ENCODE peak calls at places on chromosomes 1 and 21, in ten cellular contexts. Z is NAMALWA; O is AG08395; I is OCI-LY7; K is CD4-positive, alpha-beta T cell; G is fibroblast of the aortic adventitia; L is activated naive CD4-positive, alpha-beta T cell; S is HT1080; Q is NCI-H1105; D is activated CD8-positive, alpha-beta memory T cell treated with anti-CD3 and anti-CD28 coated beads, Interleukin-2, amount 10 ng/mL, durations not matched to agents 7 days and 5 days. M is an unnamed sample.

GRCh38 chr1:210232524-210233215 is at the start of gene SERTAD4:
- DNase-seq in Q (peak; percentile 55), L (no peak), O (no peak), D (no peak), G (peak; percentile 23), S (peak; percentile 42), K (no peak), Z (no peak), I (no peak), M (no peak)

GRCh38 chr1:6907201-6907600 is 121.9 kb downstream of the CAMTA1 start:
- DNase-seq in G (no peak), I (no peak), Q (no peak), S (no peak), L (no peak), K (no peak), D (no peak), O (no peak), Z (no peak), M (no peak)

GRCh38 chr1:117161887-117162286 is 40.3 kb upstream of the TRIM45 start:
- DNase-seq in D (no peak), I (no peak), Z (no peak), S (no peak), G (no peak), O (no peak), K (no peak), L (no peak), Q (no peak), M (no peak)

GRCh38 chr1:207298186-207298585 is 23.3 kb upstream of the CD55 start:
- DNase-seq in K (no peak), D (no peak), Q (no peak), G (no peak), I (no peak), O (no peak), L (no peak), Z (no peak), S (no peak), M (no peak)

GRCh38 chr1:110440877-110441276 is 10.1 kb upstream of the PROK1 start:
- DNase-seq in G (peak; percentile 90), O (peak; percentile 39), D (no peak), K (no peak), S (no peak), Z (no peak), L (no peak), Q (no peak), I (no peak), M (peak; percentile 24)

GRCh38 chr1:80722611-80723010 is 1078.1 kb upstream of the ADGRL2 start:
- DNase-seq in Q (no peak), I (no peak), G (no peak), O (no peak), S (no peak), D (no peak), Z (no peak), K (no peak), L (no peak), M (no peak)

GRCh38 chr1:110100335-110100734 is 11.9 kb upstream of the UBL4B start:
- DNase-seq in G (no peak), Q (no peak), K (no peak), S (no peak), Z (no peak), D (no peak), O (no peak), I (no peak), L (no peak), M (no peak)

GRCh38 chr21:15122241-15122640 is 57.4 kb upstream of the NRIP1 start:
- DNase-seq in L (no peak), G (no peak), S (no peak), K (no peak), Z (no peak), D (no peak), O (no peak), I (no peak), Q (no peak), M (no peak)

GRCh38 chr1:163774390-163774789 is 452.6 kb downstream of the NUF2 start:
- DNase-seq in G (no peak), Q (no peak), I (no peak), L (no peak), D (no peak), K (no peak), S (no peak), O (no peak), Z (no peak), M (no peak)

GRCh38 chr1:118902299-118903270 is 85.6 kb downstream of the TBX15 start:
- DNase-seq in I (no peak), L (no peak), Q (no peak), D (no peak), G (peak; percentile 61), O (peak; percentile 55), Z (no peak), S (peak; percentile 5), K (no peak), M (peak; percentile 21)

GRCh38 chr21:44267655-44268142 is 6.0 kb upstream of the DNMT3L start:
- DNase-seq in K (peak; percentile 49), L (no peak), I (peak; percentile 58), S (no peak), Q (no peak), D (no peak), O (peak; percentile 29), G (no peak), Z (peak; percentile 32), M (no peak)

GRCh38 chr21:39676054-39676771 is 63.5 kb downstream of the B3GALT5 start:
- DNase-seq in S (no peak), I (no peak), G (peak; percentile 53), L (no peak), Q (peak; percentile 82), K (no peak), O (peak; percentile 57), Z (no peak), D (no peak), M (no peak)

GRCh38 chr1:3283849-3284248 is 170.6 kb upstream of the ARHGEF16 start:
- DNase-seq in D (no peak), I (no peak), L (no peak), Q (no peak), O (peak; percentile 52), Z (peak; percentile 54), G (peak; percentile 17), K (no peak), S (no peak), M (no peak)

GRCh38 chr1:200890027-200890426 is 4.7 kb upstream of the INAVA start:
- DNase-seq in O (no peak), D (no peak), K (no peak), G (no peak), Q (no peak), S (no peak), L (no peak), Z (no peak), I (no peak), M (no peak)

GRCh38 chr1:10735603-10736305 is 60.7 kb downstream of the CASZ1 start:
- DNase-seq in G (no peak), L (no peak), K (no peak), D (no peak), O (no peak), I (no peak), Q (no peak), S (no peak), Z (no peak), M (no peak)

GRCh38 chr1:98374098-98374497 is 287.4 kb upstream of the SNX7 start:
- DNase-seq in I (no peak), S (no peak), Z (no peak), Q (no peak), O (no peak), G (no peak), D (no peak), K (no peak), L (no peak), M (no peak)

GRCh38 chr1:17060129-17060868 is 6.5 kb upstream of the SDHB start:
- DNase-seq in S (no peak), G (peak; percentile 6), Q (no peak), O (no peak), Z (peak; percentile 75), I (peak; percentile 19), D (no peak), L (no peak), K (no peak), M (no peak)

GRCh38 chr1:9807541-9807940 is 16.2 kb downstream of the CLSTN1 start:
- DNase-seq in Z (no peak), K (no peak), S (no peak), O (no peak), D (no peak), L (no peak), I (no peak), Q (no peak), G (no peak), M (no peak)

GRCh38 chr21:14376854-14377253 is 6.1 kb downstream of the HSPA13 start:
- DNase-seq in D (no peak), L (no peak), S (no peak), I (peak; percentile 16), G (no peak), O (no peak), Q (no peak), K (no peak), Z (peak; percentile 32), M (no peak)

GRCh38 chr1:100511058-100511457 is 26.9 kb upstream of the GPR88 start:
- DNase-seq in Z (no peak), D (no peak), K (no peak), G (no peak), O (no peak), S (no peak), Q (no peak), L (no peak), I (no peak), M (no peak)

M was measured in GM04504.